ENCODE peak calls at places on chromosomes 2 and 18, in four cellular contexts. One of them, this sample, is unnamed.

GRCh38 chr2:99831772-99832171 is 310.6 kb downstream of the AFF3 start:
- DNase-seq in MCF 10A: no peak
- DNase-seq in BJ: no peak
- DNase-seq in tibial artery: no peak
- DNase-seq in this sample: no peak

GRCh38 chr18:9792565-9793226 is 84.6 kb downstream of the RAB31 start:
- DNase-seq in BJ: no peak
- DNase-seq in tibial artery: no peak
- DNase-seq in MCF 10A: peak
- DNase-seq in this sample: peak

GRCh38 chr2:13791019-13791418 is 841.5 kb upstream of the LRATD1 start:
- DNase-seq in MCF 10A: no peak
- DNase-seq in BJ: no peak
- DNase-seq in tibial artery: no peak
- DNase-seq in this sample: no peak

GRCh38 chr2:42368817-42369550 is 8.0 kb upstream of the COX7A2L start:
- DNase-seq in MCF 10A: no peak
- DNase-seq in tibial artery: no peak
- DNase-seq in BJ: no peak
- DNase-seq in this sample: no peak

GRCh38 chr2:120604767-120605166 is 130.9 kb upstream of the GLI2 start:
- DNase-seq in BJ: no peak
- DNase-seq in tibial artery: no peak
- DNase-seq in MCF 10A: no peak
- DNase-seq in this sample: no peak

GRCh38 chr2:239318790-239319189 is 82.0 kb downstream of the HDAC4 start:
- DNase-seq in MCF 10A: no peak
- DNase-seq in BJ: no peak
- DNase-seq in tibial artery: peak
- DNase-seq in this sample: no peak

GRCh38 chr2:204545861-204546773 is 842 bp downstream of the PARD3B start:
- DNase-seq in tibial artery: no peak
- DNase-seq in MCF 10A: peak
- DNase-seq in BJ: no peak
- DNase-seq in this sample: no peak

GRCh38 chr2:225073198-225073597 is 30.9 kb upstream of the DOCK10 start:
- DNase-seq in tibial artery: no peak
- DNase-seq in BJ: no peak
- DNase-seq in MCF 10A: no peak
- DNase-seq in this sample: no peak

GRCh38 chr2:110714824-110715223 is 17.5 kb upstream of the ACOXL start:
- DNase-seq in tibial artery: no peak
- DNase-seq in MCF 10A: no peak
- DNase-seq in BJ: no peak
- DNase-seq in this sample: no peak

GRCh38 chr2:238286551-238286950 is 1.9 kb downstream of the PER2 start:
- DNase-seq in tibial artery: peak
- DNase-seq in BJ: peak
- DNase-seq in MCF 10A: peak
- DNase-seq in this sample: no peak

GRCh38 chr2:148645925-148646559 is 1.5 kb downstream of the EPC2 start:
- DNase-seq in MCF 10A: peak
- DNase-seq in BJ: peak
- DNase-seq in tibial artery: peak
- DNase-seq in this sample: peak

GRCh38 chr2:112843836-112844235 is 7.3 kb upstream of the IL1B start:
- DNase-seq in MCF 10A: no peak
- DNase-seq in BJ: no peak
- DNase-seq in tibial artery: no peak
- DNase-seq in this sample: no peak
- TF ChIP-seq CTCF in MCF 10A: no peak
- TF ChIP-seq CTCF in BJ: no peak
- TF ChIP-seq CTCF in tibial artery: no peak
- TF ChIP-seq CTCF in this sample: no peak

GRCh38 chr2:124810132-124810531 is 785.0 kb downstream of the CNTNAP5 start:
- DNase-seq in BJ: no peak
- DNase-seq in tibial artery: no peak
- DNase-seq in MCF 10A: peak
- DNase-seq in this sample: no peak
- TF ChIP-seq CTCF in BJ: peak
- TF ChIP-seq CTCF in tibial artery: no peak
- TF ChIP-seq CTCF in MCF 10A: peak
- TF ChIP-seq CTCF in this sample: no peak

GRCh38 chr2:37775908-37776250 is 104.4 kb upstream of the CDC42EP3 start:
- DNase-seq in tibial artery: peak
- DNase-seq in MCF 10A: peak
- DNase-seq in BJ: no peak
- DNase-seq in this sample: no peak
- TF ChIP-seq CTCF in tibial artery: no peak
- TF ChIP-seq CTCF in MCF 10A: no peak
- TF ChIP-seq CTCF in BJ: no peak
- TF ChIP-seq CTCF in this sample: no peak

DNA sequence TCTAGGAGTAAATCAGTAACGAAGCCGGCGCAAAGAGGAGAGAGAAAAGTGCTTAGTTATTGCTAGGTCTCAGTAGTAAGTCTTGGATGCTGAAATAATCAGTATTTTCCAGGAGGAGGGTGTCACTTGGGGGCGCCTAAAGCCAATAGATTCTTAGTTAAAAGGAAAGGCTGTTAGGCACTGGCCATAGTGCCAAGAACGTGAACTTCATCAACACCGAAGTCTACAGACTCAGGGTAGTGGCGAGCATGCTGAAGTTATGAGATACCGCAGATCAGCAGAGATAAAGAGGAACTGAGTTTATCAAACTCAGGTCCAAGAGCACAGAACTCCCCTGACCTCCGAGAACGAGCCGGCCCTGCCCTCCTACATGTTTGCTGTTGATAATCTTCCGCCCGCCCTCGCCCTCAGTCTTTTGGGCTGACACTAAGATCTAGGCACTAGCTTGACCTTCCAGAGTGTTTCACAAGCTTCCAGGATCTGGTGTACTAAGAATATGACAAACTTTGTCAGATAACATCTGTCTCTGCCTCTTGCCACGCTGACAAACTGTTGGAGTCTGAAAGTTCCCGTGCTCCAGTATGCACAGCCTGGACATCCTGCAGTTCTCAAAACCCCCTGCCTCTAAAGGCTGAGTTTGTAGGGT is 49.2 kb downstream of the CYB5A start:
- DNase-seq in MCF 10A: no peak
- DNase-seq in tibial artery: no peak
- DNase-seq in BJ: no peak
- DNase-seq in this sample: no peak
- TF ChIP-seq CTCF in MCF 10A: no peak
- TF ChIP-seq CTCF in tibial artery: no peak
- TF ChIP-seq CTCF in BJ: no peak
- TF ChIP-seq CTCF in this sample: no peak

GRCh38 chr2:20064421-20064820 is 13.0 kb upstream of the LAPTM4A start:
- DNase-seq in BJ: no peak
- DNase-seq in MCF 10A: no peak
- DNase-seq in tibial artery: no peak
- DNase-seq in this sample: no peak

GRCh38 chr2:20064841-20065240 is 13.4 kb upstream of the LAPTM4A start:
- DNase-seq in tibial artery: no peak
- DNase-seq in MCF 10A: no peak
- DNase-seq in BJ: no peak
- DNase-seq in this sample: no peak

GRCh38 chr2:20061476-20061875 is 10.0 kb upstream of the LAPTM4A start:
- DNase-seq in BJ: no peak
- DNase-seq in MCF 10A: no peak
- DNase-seq in tibial artery: no peak
- DNase-seq in this sample: no peak

GRCh38 chr2:20061940-20062339 is 10.5 kb upstream of the LAPTM4A start:
- DNase-seq in tibial artery: no peak
- DNase-seq in MCF 10A: no peak
- DNase-seq in BJ: no peak
- DNase-seq in this sample: no peak

DNA sequence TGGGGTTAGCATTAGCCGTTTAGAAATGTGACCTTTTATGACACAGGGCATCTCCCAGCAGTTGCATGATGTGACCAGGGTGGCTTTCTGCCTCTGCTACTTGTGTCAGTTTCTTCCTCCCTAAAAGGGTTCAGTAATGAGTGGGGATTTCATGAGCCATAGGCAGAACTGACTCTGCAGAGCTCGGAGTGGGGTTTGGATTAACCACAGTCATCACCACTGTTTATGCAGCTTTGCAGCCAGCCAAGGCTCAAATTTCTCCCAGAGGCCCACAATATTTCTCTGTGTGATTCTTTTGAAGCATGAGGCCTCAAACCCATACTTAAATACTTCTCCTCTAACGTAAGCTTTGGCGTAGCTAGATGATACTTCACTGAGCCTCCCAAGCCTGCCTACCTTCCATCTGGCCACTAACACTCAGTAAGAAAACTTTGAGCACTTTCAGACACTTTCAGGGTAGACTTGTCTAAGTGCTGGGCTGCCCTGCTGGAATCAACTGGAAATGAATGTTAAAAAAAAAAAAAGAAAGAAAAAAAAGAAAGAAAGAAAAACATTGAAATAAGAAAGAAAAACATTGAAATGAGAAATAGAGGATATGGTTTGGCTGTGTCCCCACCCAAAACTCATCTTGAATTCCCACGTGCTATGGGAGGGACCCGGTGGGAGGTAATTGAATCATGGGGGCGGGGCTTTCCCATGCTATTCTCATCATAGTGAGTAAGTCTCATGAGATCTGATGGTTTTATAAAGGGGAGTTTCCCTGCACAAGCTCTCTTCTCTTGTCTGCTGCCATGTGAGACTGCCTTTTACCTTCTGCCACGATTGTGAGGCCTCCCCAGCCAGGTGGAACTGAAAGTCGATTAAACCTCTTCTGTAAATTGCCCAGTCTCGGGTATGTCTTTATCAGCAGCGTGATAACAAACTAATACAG is 11.5 kb upstream of the LAPTM4A start:
- DNase-seq in BJ: peak
- DNase-seq in tibial artery: peak
- DNase-seq in MCF 10A: no peak
- DNase-seq in this sample: no peak
- TF ChIP-seq CTCF in BJ: no peak
- TF ChIP-seq CTCF in tibial artery: no peak
- TF ChIP-seq CTCF in MCF 10A: no peak
- TF ChIP-seq CTCF in this sample: no peak

DNA sequence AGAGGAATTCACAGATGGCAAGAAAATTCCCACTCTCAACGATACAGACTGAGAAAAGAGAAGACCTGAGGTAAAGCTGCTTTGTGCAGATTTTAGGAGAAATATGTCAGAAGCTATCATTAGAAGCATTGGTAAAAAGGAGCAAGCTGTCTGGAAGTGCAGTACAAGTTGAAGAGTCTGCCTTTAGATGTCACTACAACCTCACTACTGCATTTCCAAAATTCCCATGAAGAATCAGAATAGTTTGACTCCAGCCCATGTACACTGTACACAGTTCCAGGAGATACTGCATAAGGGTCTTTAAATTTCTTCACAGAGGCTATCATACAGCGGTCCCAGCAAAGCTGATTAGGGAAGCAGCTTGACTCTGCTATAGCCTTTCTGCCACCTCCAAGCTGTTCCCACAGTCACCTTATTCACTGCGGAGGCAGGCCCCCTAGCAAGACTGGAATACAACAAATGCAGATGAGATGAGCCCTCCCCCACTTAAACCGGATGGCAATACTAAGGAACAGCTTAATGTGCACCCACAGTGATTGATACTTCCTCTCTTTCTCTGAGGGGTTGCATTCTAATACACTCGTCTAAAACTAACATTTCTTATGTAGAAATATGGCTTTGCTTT is 527.4 kb downstream of the TMEM182 start:
- DNase-seq in MCF 10A: peak
- DNase-seq in tibial artery: no peak
- DNase-seq in BJ: no peak
- DNase-seq in this sample: no peak
- TF ChIP-seq CTCF in MCF 10A: peak
- TF ChIP-seq CTCF in tibial artery: no peak
- TF ChIP-seq CTCF in BJ: no peak
- TF ChIP-seq CTCF in this sample: no peak

GRCh38 chr2:46650556-46651001 is 171.2 kb downstream of the TMEM247 start:
- DNase-seq in BJ: no peak
- DNase-seq in MCF 10A: peak
- DNase-seq in tibial artery: peak
- DNase-seq in this sample: peak
- TF ChIP-seq CTCF in BJ: peak
- TF ChIP-seq CTCF in MCF 10A: peak
- TF ChIP-seq CTCF in tibial artery: peak
- TF ChIP-seq CTCF in this sample: peak

GRCh38 chr2:142112648-142113278 is 18.1 kb downstream of the LRP1B start:
- DNase-seq in BJ: peak
- DNase-seq in MCF 10A: peak
- DNase-seq in tibial artery: no peak
- DNase-seq in this sample: no peak
- TF ChIP-seq CTCF in BJ: peak
- TF ChIP-seq CTCF in MCF 10A: no peak
- TF ChIP-seq CTCF in tibial artery: no peak
- TF ChIP-seq CTCF in this sample: no peak

DNA sequence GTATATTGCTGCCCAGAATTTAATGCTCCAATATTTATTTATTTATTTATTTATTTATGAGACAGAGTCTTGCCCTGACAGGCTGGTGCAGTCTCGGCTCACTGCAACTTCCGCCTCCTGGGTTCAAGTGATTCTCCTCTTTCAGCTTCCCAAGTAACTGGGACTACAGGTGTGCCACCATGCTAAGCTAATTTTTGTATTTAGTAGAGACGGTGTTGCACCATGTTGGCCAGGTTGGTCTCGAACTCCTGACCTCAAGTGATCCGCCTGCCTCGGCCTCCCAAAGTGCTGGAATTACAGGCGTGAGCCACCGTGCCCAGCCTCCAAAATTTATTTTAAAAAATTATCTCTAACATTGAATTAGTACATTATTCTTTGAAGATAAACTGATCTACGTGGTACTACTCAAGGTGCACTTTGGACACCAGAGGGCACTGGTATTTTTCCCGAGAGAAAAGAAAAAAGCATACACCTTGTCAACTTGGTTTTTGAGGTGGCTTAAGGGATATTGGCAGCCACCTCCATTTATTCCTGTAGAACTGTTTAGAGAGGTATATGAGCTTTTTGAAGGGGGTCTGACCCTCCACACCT is 1.4 kb upstream of the IDH1 start:
- DNase-seq in tibial artery: no peak
- DNase-seq in BJ: no peak
- DNase-seq in MCF 10A: peak
- DNase-seq in this sample: peak
- TF ChIP-seq CTCF in tibial artery: no peak
- TF ChIP-seq CTCF in BJ: peak
- TF ChIP-seq CTCF in MCF 10A: peak
- TF ChIP-seq CTCF in this sample: no peak